ENCODE peak calls at places on chromosomes 12 and 14, in four cellular contexts. G is K562, O is IMR-90, K is H1. V is an unnamed sample.

GRCh38 chr12:47004634-47005033 is 74.8 kb upstream of the PCED1B start:
- DNase-seq in G (no peak), K (no peak), O (peak; percentile 17), V (no peak)

GRCh38 chr14:36655571-36655962 is 6.1 kb upstream of the PAX9 start:
- DNase-seq in O (no peak), G (no peak), K (no peak), V (no peak)

GRCh38 chr12:49549735-49550710 is 11.2 kb downstream of the KCNH3 start:
- DNase-seq in G (no peak), O (no peak), K (no peak), V (no peak)

GRCh38 chr14:70045715-70046535 is 142.8 kb downstream of the SLC8A3 start:
- DNase-seq in O (peak; percentile 48), K (peak; percentile 86), G (peak; percentile 41), V (no peak)

GRCh38 chr12:105332925-105333324 is 2.4 kb downstream of the C12orf75 start:
- DNase-seq in K (no peak), G (no peak), O (no peak), V (no peak)

GRCh38 chr12:129212221-129212630 is 358.9 kb downstream of the GLT1D1 start:
- DNase-seq in G (no peak), K (peak; percentile 7), O (no peak), V (no peak)

GRCh38 chr12:130876758-130877157 is 4.9 kb downstream of the RAN start:
- DNase-seq in O (no peak), K (no peak), G (no peak), V (no peak)

GRCh38 chr14:69288001-69288771 is 28.2 kb downstream of the GALNT16 start:
- DNase-seq in G (peak; percentile 16), K (peak; percentile 46), O (peak; percentile 42), V (no peak)

GRCh38 chr12:9039397-9039977 is 50.1 kb downstream of the KLRG1 start:
- DNase-seq in K (no peak), G (peak; percentile 53), O (peak; percentile 40), V (no peak)

GRCh38 chr12:64571346-64571745 is 38.9 kb upstream of the RASSF3 start:
- DNase-seq in G (no peak), O (no peak), K (no peak), V (no peak)

GRCh38 chr14:105165761-105166485 is 2.7 kb downstream of the JAG2 start:
- DNase-seq in K (no peak), O (no peak), G (no peak), V (no peak)

GRCh38 chr12:5442251-5443006 is 10.5 kb downstream of the NTF3 start:
- DNase-seq in K (no peak), G (peak; percentile 23), O (peak; percentile 73), V (no peak)

GRCh38 chr12:101086490-101086889 is 123.5 kb downstream of the SLC5A8 start:
- DNase-seq in O (peak; percentile 46), K (no peak), G (no peak), V (no peak)

GRCh38 chr12:101490286-101490920 is 15.3 kb downstream of the SPIC start:
- DNase-seq in O (no peak), K (peak; percentile 47), G (peak; percentile 21), V (no peak)

GRCh38 chr14:22748188-22748587 is 18.3 kb upstream of the OXA1L start:
- DNase-seq in G (no peak), K (no peak), O (no peak), V (no peak)

GRCh38 chr14:22747769-22748168 is 18.7 kb upstream of the OXA1L start:
- DNase-seq in O (no peak), K (no peak), G (no peak), V (no peak)

GRCh38 chr14:22748691-22749090 is 17.8 kb upstream of the OXA1L start:
- DNase-seq in G (no peak), O (no peak), K (no peak), V (no peak)

GRCh38 chr14:22753586-22753985 is 12.9 kb upstream of the OXA1L start:
- DNase-seq in G (no peak), O (no peak), K (no peak), V (no peak)

GRCh38 chr14:22752422-22752821 is 14.1 kb upstream of the OXA1L start:
- DNase-seq in O (no peak), G (no peak), K (no peak), V (no peak)
- TF ChIP-seq CEBPB in O (no peak), G (no peak), K (no peak), V (no peak)

GRCh38 chr12:27965411-27965810 is 7.1 kb downstream of the PTHLH start:
- DNase-seq in O (peak; percentile 63), G (no peak), K (no peak), V (no peak)

GRCh38 chr12:27967551-27968054 is 4.9 kb downstream of the PTHLH start:
- DNase-seq in G (no peak), O (peak; percentile 29), K (no peak), V (no peak)

GRCh38 chr12:27965966-27966365 is 6.6 kb downstream of the PTHLH start:
- DNase-seq in G (no peak), O (peak; percentile 63), K (no peak), V (no peak)

GRCh38 chr12:27969011-27969900 is 3.3 kb downstream of the PTHLH start:
- DNase-seq in O (peak; percentile 29), G (no peak), K (peak; percentile 69), V (no peak)

DNA sequence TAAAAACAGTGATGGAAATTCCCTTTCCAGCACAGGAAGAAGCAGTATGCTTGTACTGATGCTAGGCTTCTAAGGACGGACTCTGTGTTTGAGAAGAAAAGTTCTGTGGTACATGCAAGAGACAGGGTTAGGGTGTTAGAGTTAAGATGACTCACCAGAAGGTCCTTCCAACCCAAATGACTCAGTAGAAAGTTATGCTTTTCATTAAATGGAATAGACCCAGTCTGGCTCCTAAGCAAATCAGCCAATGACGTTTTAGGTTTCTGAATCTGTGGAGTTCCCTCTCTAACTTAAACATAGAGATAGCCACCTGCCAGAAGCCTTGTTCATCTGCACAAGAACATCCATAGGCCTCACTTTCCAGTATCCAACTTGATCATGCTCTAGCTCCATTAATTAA is 5.7 kb downstream of the PTHLH start:
- DNase-seq in O (peak; percentile 99), G (peak; percentile 68), K (no peak), V (no peak)
- H3K9ac ChIP-seq in O (no peak overlapping the region), G (no peak overlapping the region), K (no peak overlapping the region), V (no peak overlapping the region)

GRCh38 chr12:61362037-61362436 is 898.2 kb upstream of the USP15 start:
- DNase-seq in K (no peak), O (no peak), G (no peak), V (no peak)
- TF ChIP-seq CHD1 in K (no peak), O (no peak), G (no peak), V (no peak)

DNA sequence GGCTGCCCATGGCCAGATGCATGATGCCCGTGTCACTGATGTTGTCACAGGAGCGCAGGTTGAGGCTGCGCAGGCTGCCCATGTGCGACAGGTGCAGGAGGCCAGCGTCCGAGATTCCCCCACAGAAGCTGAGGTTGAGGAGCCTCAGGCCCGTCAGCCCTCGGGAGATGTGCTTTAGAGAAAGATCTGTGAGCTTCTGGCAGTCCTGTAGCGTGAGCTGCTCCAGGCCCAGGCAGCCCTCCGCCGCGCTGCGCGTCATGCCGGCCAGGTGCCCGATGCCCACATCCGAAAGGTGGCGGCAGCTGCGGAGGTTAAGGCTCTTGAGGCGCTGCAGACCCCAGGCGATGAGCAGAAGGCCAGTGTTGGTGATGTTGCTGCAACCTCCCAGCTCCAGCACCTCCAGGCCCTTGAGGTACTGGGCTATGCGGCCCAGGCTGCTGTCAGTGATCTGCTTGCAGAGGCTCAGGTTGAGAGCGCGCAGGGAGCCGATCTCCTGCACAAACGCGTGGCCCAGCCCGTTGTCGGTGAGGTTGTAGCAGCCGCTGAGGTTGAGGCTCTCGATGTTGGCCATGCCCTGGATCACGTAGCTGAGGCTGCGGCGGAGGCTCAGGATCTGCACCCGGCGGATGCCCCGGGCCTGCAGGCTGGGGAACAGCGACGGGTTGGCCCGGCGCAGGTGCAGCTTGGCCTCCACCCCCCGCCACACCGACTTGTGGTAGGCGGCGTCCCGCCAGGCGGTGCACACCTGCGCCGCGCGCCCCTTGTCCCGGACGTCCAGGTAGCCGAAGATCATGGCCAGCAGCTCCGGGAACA is 943 bp downstream of the FBXL14 start:
- DNase-seq in K (peak; percentile 75), O (no peak), G (no peak), V (no peak)
- TF ChIP-seq CEBPB in K (no peak), O (no peak), G (no peak), V (no peak)

V was measured in GM12878.